ENCODE peak calls at places on chromosomes 1 and 21, in five cellular contexts. One of them, this sample, is unnamed. For H3K4me1, the result is how much of the 10 kb centered on the place peaks cover.

GRCh38 chr1:192491804-192492554 is 83.6 kb upstream of the RGS1 start:
- DNase-seq in GM12878: no peak
- DNase-seq in HCT116: no peak
- DNase-seq in K562: no peak
- DNase-seq in H1: no peak
- DNase-seq in this sample: no peak

GRCh38 chr1:75600781-75601180 is 10.1 kb downstream of the SLC44A5 start:
- DNase-seq in GM12878: no peak
- DNase-seq in HCT116: no peak
- DNase-seq in K562: no peak
- DNase-seq in H1: no peak
- DNase-seq in this sample: no peak

GRCh38 chr21:39314155-39315027 is 959 bp upstream of the BRWD1 start:
- DNase-seq in K562: peak
- DNase-seq in HCT116: no peak
- DNase-seq in GM12878: no peak
- DNase-seq in H1: no peak
- DNase-seq in this sample: peak

GRCh38 chr1:204514841-204515240 is 1.4 kb upstream of the MDM4 start:
- DNase-seq in K562: no peak
- DNase-seq in HCT116: no peak
- DNase-seq in H1: no peak
- DNase-seq in GM12878: no peak
- DNase-seq in this sample: no peak

GRCh38 chr1:162000053-162000420 is 23.6 kb downstream of the OLFML2B start:
- DNase-seq in GM12878: no peak
- DNase-seq in HCT116: no peak
- DNase-seq in H1: no peak
- DNase-seq in K562: no peak
- DNase-seq in this sample: no peak

GRCh38 chr21:46406001-46406400 is 52.7 kb upstream of the DIP2A start:
- DNase-seq in H1: no peak
- DNase-seq in HCT116: no peak
- DNase-seq in GM12878: no peak
- DNase-seq in K562: no peak
- DNase-seq in this sample: no peak

GRCh38 chr1:76330993-76331603 is 256.6 kb downstream of the ST6GALNAC3 start:
- DNase-seq in H1: no peak
- DNase-seq in GM12878: no peak
- DNase-seq in K562: peak
- DNase-seq in HCT116: peak
- DNase-seq in this sample: peak

GRCh38 chr1:171107257-171107940 is 16.7 kb downstream of the FMO3 start:
- DNase-seq in HCT116: no peak
- DNase-seq in K562: no peak
- DNase-seq in H1: no peak
- DNase-seq in GM12878: no peak
- DNase-seq in this sample: no peak

GRCh38 chr1:3858231-3858981 is 1.1 kb downstream of the DFFB start:
- DNase-seq in GM12878: no peak
- DNase-seq in HCT116: no peak
- DNase-seq in K562: peak
- DNase-seq in H1: peak
- DNase-seq in this sample: no peak

GRCh38 chr1:20281801-20282200 is 8.9 kb upstream of the VWA5B1 start:
- DNase-seq in GM12878: no peak
- DNase-seq in HCT116: no peak
- DNase-seq in K562: no peak
- DNase-seq in H1: no peak
- DNase-seq in this sample: peak
- TF ChIP-seq YY1 in GM12878: no peak
- TF ChIP-seq YY1 in HCT116: no peak
- TF ChIP-seq YY1 in K562: no peak
- TF ChIP-seq YY1 in H1: no peak
- TF ChIP-seq YY1 in this sample: no peak

DNA sequence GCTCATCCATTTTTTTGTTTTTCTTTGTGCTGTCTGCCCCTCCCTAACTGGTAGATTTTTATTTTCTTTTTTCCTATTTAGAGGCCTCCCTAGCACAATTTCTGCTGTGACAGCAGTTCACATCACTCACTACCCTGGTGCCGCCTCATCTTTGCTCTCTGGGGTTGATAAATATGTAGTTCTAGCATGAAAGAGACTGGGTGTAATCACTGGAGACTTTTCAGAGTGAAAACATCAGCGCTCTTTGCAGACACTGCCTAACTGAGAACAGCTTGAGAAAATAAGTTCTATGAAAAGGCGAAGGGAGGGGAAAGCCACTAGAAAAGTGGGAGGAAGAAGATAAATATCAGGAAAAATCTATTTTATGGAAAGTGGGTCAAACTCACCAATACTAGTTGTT is 334.6 kb downstream of the NUF2 start:
- DNase-seq in HCT116: no peak
- DNase-seq in K562: no peak
- DNase-seq in H1: no peak
- DNase-seq in GM12878: no peak
- DNase-seq in this sample: no peak
- TF ChIP-seq ZNF274 in HCT116: no peak
- TF ChIP-seq ZNF274 in K562: no peak
- TF ChIP-seq ZNF274 in H1: no peak
- TF ChIP-seq ZNF274 in GM12878: no peak
- TF ChIP-seq ZNF274 in this sample: no peak

GRCh38 chr1:202348005-202348508 is 442 bp upstream of the PPP1R12B start:
- DNase-seq in H1: no peak
- DNase-seq in HCT116: no peak
- DNase-seq in K562: no peak
- DNase-seq in GM12878: no peak
- DNase-seq in this sample: no peak
- H3K4me1 ChIP-seq in H1: under half
- H3K4me1 ChIP-seq in HCT116: under half
- H3K4me1 ChIP-seq in K562: under half
- H3K4me1 ChIP-seq in GM12878: under half
- H3K4me1 ChIP-seq in this sample: under half

GRCh38 chr1:211925016-211925415 is 94.5 kb upstream of the LPGAT1 start:
- DNase-seq in H1: peak
- DNase-seq in K562: peak
- DNase-seq in HCT116: no peak
- DNase-seq in GM12878: no peak
- DNase-seq in this sample: no peak

GRCh38 chr1:211928993-211929637 is 98.6 kb upstream of the LPGAT1 start:
- DNase-seq in GM12878: no peak
- DNase-seq in K562: peak
- DNase-seq in HCT116: no peak
- DNase-seq in H1: no peak
- DNase-seq in this sample: no peak

GRCh38 chr1:211932581-211933010 is 102.0 kb upstream of the LPGAT1 start:
- DNase-seq in H1: no peak
- DNase-seq in GM12878: no peak
- DNase-seq in K562: peak
- DNase-seq in HCT116: no peak
- DNase-seq in this sample: no peak

GRCh38 chr1:211924256-211924655 is 93.7 kb upstream of the LPGAT1 start:
- DNase-seq in HCT116: no peak
- DNase-seq in K562: no peak
- DNase-seq in H1: no peak
- DNase-seq in GM12878: no peak
- DNase-seq in this sample: no peak

DNA sequence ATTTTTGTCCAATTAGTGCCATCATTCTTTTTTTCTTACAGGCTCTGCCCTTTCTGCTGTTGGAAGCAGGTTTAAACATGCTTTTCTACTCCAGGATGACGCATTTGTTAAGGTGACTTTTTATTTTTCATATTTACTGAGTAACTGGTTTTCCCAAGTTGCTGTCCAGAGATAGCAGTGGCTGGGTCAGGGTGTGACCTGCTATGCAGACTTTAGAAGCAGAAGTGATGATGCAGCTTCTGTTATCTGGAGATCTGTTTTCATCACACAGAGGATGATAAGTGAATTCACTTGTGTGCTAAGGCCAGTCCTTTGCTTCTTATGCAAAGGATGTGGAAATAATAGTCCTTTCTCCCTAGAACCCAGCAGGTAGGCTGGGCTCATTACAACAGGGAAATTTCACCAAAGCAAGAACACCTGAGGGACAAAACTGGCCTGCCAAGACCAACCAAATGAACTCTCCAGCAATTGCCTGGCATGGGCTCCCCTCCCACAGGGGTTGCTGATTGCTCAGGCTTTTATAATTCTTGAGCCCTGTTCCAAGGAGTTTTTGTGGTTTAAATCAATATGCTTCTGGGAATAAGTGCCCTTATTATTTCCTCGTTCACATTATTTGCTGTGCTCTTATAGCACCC is 97.8 kb upstream of the LPGAT1 start:
- DNase-seq in K562: peak
- DNase-seq in GM12878: no peak
- DNase-seq in HCT116: no peak
- DNase-seq in H1: no peak
- DNase-seq in this sample: no peak
- TF ChIP-seq YY1 in K562: no peak
- TF ChIP-seq YY1 in GM12878: no peak
- TF ChIP-seq YY1 in HCT116: no peak
- TF ChIP-seq YY1 in H1: no peak
- TF ChIP-seq YY1 in this sample: no peak

GRCh38 chr21:45336870-45337269 is 49.2 kb upstream of the POFUT2 start:
- DNase-seq in GM12878: no peak
- DNase-seq in K562: no peak
- DNase-seq in H1: no peak
- DNase-seq in HCT116: no peak
- DNase-seq in this sample: no peak
- TF ChIP-seq ZNF274 in GM12878: no peak
- TF ChIP-seq ZNF274 in K562: no peak
- TF ChIP-seq ZNF274 in H1: no peak
- TF ChIP-seq ZNF274 in HCT116: no peak
- TF ChIP-seq ZNF274 in this sample: no peak

GRCh38 chr21:32366191-32366590 is 26.6 kb downstream of the URB1 start:
- DNase-seq in GM12878: no peak
- DNase-seq in K562: no peak
- DNase-seq in HCT116: no peak
- DNase-seq in H1: no peak
- DNase-seq in this sample: no peak

GRCh38 chr21:32367158-32367557 is 25.7 kb downstream of the URB1 start:
- DNase-seq in H1: no peak
- DNase-seq in GM12878: no peak
- DNase-seq in K562: no peak
- DNase-seq in HCT116: no peak
- DNase-seq in this sample: no peak

GRCh38 chr21:32364387-32364786 is 28.4 kb downstream of the URB1 start:
- DNase-seq in HCT116: no peak
- DNase-seq in H1: no peak
- DNase-seq in K562: no peak
- DNase-seq in GM12878: no peak
- DNase-seq in this sample: no peak

GRCh38 chr21:32368386-32368785 is 24.4 kb downstream of the URB1 start:
- DNase-seq in H1: no peak
- DNase-seq in HCT116: no peak
- DNase-seq in K562: no peak
- DNase-seq in GM12878: no peak
- DNase-seq in this sample: no peak

GRCh38 chr21:32364801-32365200 is 28.0 kb downstream of the URB1 start:
- DNase-seq in HCT116: no peak
- DNase-seq in H1: no peak
- DNase-seq in K562: no peak
- DNase-seq in GM12878: no peak
- DNase-seq in this sample: no peak
- H3K4me1 ChIP-seq in HCT116: under half
- H3K4me1 ChIP-seq in H1: under half
- H3K4me1 ChIP-seq in K562: under half
- H3K4me1 ChIP-seq in GM12878: under half
- H3K4me1 ChIP-seq in this sample: under half

This sample was measured in NT2/D1.